ENCODE peak calls at places on chromosomes 12 and 14, in six cellular contexts. F is CD8-positive, alpha-beta T cell; B is body of pancreas; L is HCT116; T is epithelial cell of esophagus; X is BJ. O is an unnamed sample.

GRCh38 chr14:57052705-57053302 is 215.9 kb downstream of the EXOC5 start:
- DNase-seq in F (no peak), B (no peak), L (no peak), T (no peak), X (no peak), O (no peak)

GRCh38 chr14:104789752-104790743 is 5.5 kb downstream of the AKT1 start:
- DNase-seq in F (no peak), B (peak), L (no peak), T (no peak), X (no peak), O (no peak)

GRCh38 chr12:10102322-10102721 is 3.5 kb upstream of the CLEC1A start:
- DNase-seq in F (no peak), B (peak), L (no peak), T (no peak), X (no peak), O (no peak)

GRCh38 chr12:78403136-78403535 is 461.4 kb upstream of the SYT1 start:
- DNase-seq in F (no peak), B (no peak), L (no peak), T (peak), X (peak), O (no peak)

GRCh38 chr12:12880537-12880936 is 10.8 kb upstream of the GPRC5A start:
- DNase-seq in F (no peak), B (no peak), L (no peak), T (no peak), X (no peak), O (no peak)

GRCh38 chr12:96121271-96121711 is 72.9 kb upstream of the ELK3 start:
- DNase-seq in F (no peak), B (peak), L (no peak), T (peak), X (no peak), O (no peak)

GRCh38 chr12:62817556-62818271 is 117.2 kb downstream of the PPM1H start:
- DNase-seq in F (no peak), B (no peak), L (no peak), T (peak), X (no peak), O (no peak)

GRCh38 chr14:41607966-41608663 is 1.4 kb downstream of the LRFN5 start:
- DNase-seq in F (no peak), B (no peak), L (no peak), T (no peak), X (no peak), O (no peak)

GRCh38 chr12:69354561-69355187 is 4.9 kb upstream of the YEATS4 start:
- DNase-seq in F (no peak), B (no peak), L (no peak), T (no peak), X (no peak), O (no peak)

GRCh38 chr12:95607642-95608041 is 56.4 kb upstream of the USP44 start:
- DNase-seq in F (no peak), B (peak), L (no peak), T (no peak), X (no peak), O (no peak)

GRCh38 chr14:76546426-76547221 is 170.7 kb downstream of the ESRRB start:
- DNase-seq in F (no peak), B (peak), L (peak), T (peak), X (no peak), O (no peak)

GRCh38 chr14:61120576-61120975 is 139.5 kb downstream of the SLC38A6 start:
- DNase-seq in F (no peak), B (no peak), L (no peak), T (no peak), X (no peak), O (no peak)

GRCh38 chr14:93897476-93897845 is 29.7 kb upstream of the FAM181A start:
- DNase-seq in F (no peak), B (no peak), L (no peak), T (no peak), X (no peak), O (no peak)

GRCh38 chr12:48934312-48934706 is 9.0 kb upstream of the FKBP11 start:
- DNase-seq in F (no peak), B (no peak), L (no peak), T (no peak), X (no peak), O (no peak)

GRCh38 chr12:43766291-43766690 is 7.5 kb downstream of the IRAK4 start:
- DNase-seq in F (no peak), B (no peak), L (no peak), T (no peak), X (no peak), O (no peak)

GRCh38 chr12:112419269-112420133 is 754 bp downstream of the PTPN11 start:
- DNase-seq in F (no peak), B (peak), L (no peak), T (peak), X (no peak), O (no peak)

GRCh38 chr12:12927211-12928079 is 24.5 kb downstream of the GPRC5D start:
- DNase-seq in F (peak), B (peak), L (peak), T (peak), X (no peak), O (no peak)

GRCh38 chr12:119052001-119052400 is 70.7 kb downstream of the SRRM4 start:
- DNase-seq in F (no peak), B (no peak), L (no peak), T (no peak), X (no peak), O (no peak)

GRCh38 chr12:87661770-87662402 is 367.3 kb downstream of the C12orf50 start:
- DNase-seq in F (no peak), B (no peak), L (no peak), T (no peak), X (no peak), O (no peak)

GRCh38 chr14:48974994-48975393 is 611.2 kb downstream of the RPS29 start:
- DNase-seq in F (no peak), B (no peak), L (no peak), T (no peak), X (no peak), O (no peak)
- TF ChIP-seq CTCF in F (no peak), B (no peak), L (no peak), T (no peak), X (no peak), O (no peak)

DNA sequence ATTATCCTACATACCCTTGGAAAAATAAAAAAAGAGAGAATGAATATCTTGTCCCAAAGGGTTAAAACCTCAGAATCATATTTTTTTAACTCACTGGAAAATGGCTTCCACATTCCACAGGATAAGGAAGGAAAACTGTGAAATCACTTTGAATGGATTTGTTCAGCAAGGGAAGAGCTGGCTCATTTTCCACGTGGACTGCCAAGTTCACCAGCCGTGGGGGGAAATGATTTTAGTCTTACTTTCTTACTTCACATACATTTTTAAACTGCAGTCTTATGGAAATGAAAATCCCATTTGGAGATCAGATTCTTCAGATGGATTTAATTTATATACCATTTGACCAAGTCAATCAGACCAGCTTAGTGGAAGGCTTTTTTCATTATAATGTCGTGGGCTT is 29.9 kb upstream of the AEBP2 start:
- DNase-seq in F (no peak), B (no peak), L (no peak), T (no peak), X (no peak), O (no peak)
- H3K4me3 ChIP-seq in F (no peak), B (no peak), L (no peak), T (no peak), X (no peak), O (no peak)

DNA sequence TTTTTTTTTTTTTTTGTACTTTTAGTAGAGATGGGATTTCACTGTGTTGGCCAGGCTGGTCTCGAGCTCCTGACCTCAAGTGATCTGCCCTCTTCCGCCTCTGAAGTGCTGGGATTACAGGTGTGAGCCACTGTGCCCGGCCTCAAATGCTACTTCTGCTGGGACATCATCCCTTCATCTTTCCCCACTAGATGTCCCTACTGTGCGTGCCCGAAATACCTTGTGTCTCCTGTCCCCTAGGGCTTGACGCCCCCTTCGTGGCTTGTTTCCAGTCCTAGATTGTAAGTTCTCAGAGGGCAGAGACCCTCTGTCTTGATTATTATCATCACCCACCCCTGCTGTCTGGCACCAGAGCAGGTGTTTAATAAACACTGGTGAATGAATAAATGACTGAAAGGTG is 14.9 kb downstream of the CCDC63 start:
- DNase-seq in F (no peak), B (no peak), L (no peak), T (no peak), X (no peak), O (no peak)
- TF ChIP-seq CTCF in F (no peak), B (no peak), L (peak), T (no peak), X (no peak), O (no peak)

GRCh38 chr14:74867673-74868072 is 8.3 kb downstream of the PROX2 start:
- DNase-seq in F (peak), B (no peak), L (no peak), T (no peak), X (no peak), O (no peak)
- H3K4me3 ChIP-seq in F (no peak), B (no peak), L (no peak), T (no peak), X (no peak), O (no peak)

GRCh38 chr14:21395450-21395849 is 11.6 kb upstream of the SUPT16H start:
- DNase-seq in F (no peak), B (no peak), L (no peak), T (no peak), X (no peak), O (no peak)
- TF ChIP-seq CTCF in F (no peak), B (no peak), L (no peak), T (no peak), X (no peak), O (no peak)

GRCh38 chr12:6947615-6948014 is 3.5 kb upstream of the PTPN6 start:
- DNase-seq in F (no peak), B (no peak), L (no peak), T (no peak), X (no peak), O (no peak)
- H3K4me3 ChIP-seq in F (no peak), B (no peak), L (no peak), T (no peak), X (no peak), O (no peak)

GRCh38 chr14:30272848-30273563 is 286.0 kb upstream of the G2E3 start:
- DNase-seq in F (no peak), B (no peak), L (no peak), T (no peak), X (no peak), O (no peak)

GRCh38 chr14:30266290-30266689 is 292.7 kb upstream of the G2E3 start:
- DNase-seq in F (no peak), B (no peak), L (no peak), T (no peak), X (no peak), O (no peak)

GRCh38 chr14:30267141-30267540 is 291.8 kb upstream of the G2E3 start:
- DNase-seq in F (no peak), B (no peak), L (no peak), T (peak), X (no peak), O (no peak)

GRCh38 chr14:30273564-30273880 is 285.4 kb upstream of the G2E3 start:
- DNase-seq in F (no peak), B (no peak), L (no peak), T (no peak), X (no peak), O (no peak)

GRCh38 chr14:30270200-30271161 is 288.5 kb upstream of the G2E3 start:
- DNase-seq in F (peak), B (peak), L (peak), T (peak), X (no peak), O (no peak)
- TF ChIP-seq CTCF in F (peak), B (peak), L (no peak), T (peak), X (peak), O (no peak)

DNA sequence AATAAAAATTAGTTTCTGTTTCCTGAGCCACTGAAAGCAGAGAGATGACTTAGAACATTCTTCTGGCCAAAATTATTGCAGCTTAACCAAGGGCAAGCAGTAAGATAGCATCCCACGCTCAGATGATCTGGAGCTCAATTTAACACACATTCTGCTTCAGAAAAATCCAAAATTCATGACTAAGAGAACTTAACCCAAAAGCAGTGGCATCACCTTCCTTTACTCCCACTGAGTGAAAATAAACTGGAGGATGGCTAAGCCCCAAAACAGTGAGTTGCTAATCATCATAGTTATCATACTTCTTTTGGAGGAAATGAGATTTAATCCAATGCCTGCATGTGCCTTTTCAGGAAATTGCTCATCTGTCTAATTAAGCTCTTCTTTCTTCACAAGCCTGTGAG is 195.4 kb downstream of the DUSP6 start:
- DNase-seq in F (no peak), B (no peak), L (no peak), T (peak), X (peak), O (no peak)
- H3K4me3 ChIP-seq in F (no peak), B (no peak), L (no peak), T (no peak), X (no peak), O (no peak)

GRCh38 chr12:41801261-41801660 is 343.4 kb downstream of the GXYLT1 start:
- DNase-seq in F (no peak), B (no peak), L (no peak), T (no peak), X (no peak), O (no peak)

GRCh38 chr12:41795066-41795465 is 349.6 kb downstream of the GXYLT1 start:
- DNase-seq in F (no peak), B (no peak), L (no peak), T (no peak), X (no peak), O (no peak)

GRCh38 chr12:41794341-41794740 is 350.3 kb downstream of the GXYLT1 start:
- DNase-seq in F (no peak), B (no peak), L (no peak), T (no peak), X (no peak), O (no peak)

DNA sequence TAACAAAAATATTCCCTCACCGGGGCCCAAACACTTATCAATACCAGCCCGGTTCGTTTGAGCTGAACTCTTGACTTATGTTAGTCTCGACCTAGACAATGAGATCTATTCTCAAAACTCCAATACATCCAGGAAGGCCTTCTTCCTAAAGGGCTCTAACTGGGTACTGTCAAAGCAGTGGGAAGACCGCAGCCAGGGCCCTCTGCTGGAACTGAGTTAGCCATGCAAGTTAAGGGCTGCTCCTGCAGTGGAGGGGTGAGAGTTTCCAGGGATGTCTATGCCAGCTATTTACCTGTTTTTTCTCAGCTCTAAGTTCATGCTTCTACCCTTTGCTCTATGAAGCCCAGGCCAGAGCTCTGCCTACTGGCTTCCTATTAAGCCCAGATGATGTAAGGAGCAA is 348.8 kb downstream of the GXYLT1 start:
- DNase-seq in F (no peak), B (no peak), L (peak), T (no peak), X (no peak), O (no peak)
- TF ChIP-seq CTCF in F (no peak), B (no peak), L (peak), T (peak), X (no peak), O (no peak)

DNA sequence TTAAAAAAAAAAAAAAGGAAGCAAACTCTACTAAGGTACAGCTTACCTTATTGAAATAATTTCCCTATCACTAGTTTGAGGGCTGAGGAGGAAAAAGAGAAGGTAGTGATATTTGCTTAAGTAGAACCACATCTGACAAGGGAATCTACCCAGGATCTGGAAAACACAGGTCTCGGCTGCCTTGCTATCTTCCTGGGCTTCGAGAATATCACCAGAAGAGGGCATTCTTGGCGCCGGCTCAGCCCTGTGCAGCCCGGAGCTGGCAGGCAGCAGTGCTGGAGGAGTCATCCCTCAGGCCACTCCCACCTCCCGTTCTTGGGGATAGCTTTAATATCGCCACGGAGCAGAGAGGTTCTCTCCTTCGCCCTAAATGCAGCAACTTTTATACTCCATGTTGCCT is 1181.2 kb downstream of the VRK1 start:
- DNase-seq in F (peak), B (peak), L (peak), T (peak), X (no peak), O (no peak)
- H3K4me3 ChIP-seq in F (peak), B (no peak), L (no peak), T (no peak), X (no peak), O (peak)